ENCODE peak calls at places on chromosomes 1 and 21, in six cellular contexts. S, O, T, A, N and B are unnamed samples.

GRCh38 chr1:33328817-33329216 is 7.9 kb upstream of the A3GALT2 start:
- DNase-seq in O (no peak), S (no peak), T (no peak), N (no peak), A (no peak), B (peak)

GRCh38 chr1:51664412-51665240 is 47.7 kb downstream of the OSBPL9 start:
- DNase-seq in N (no peak), T (no peak), A (no peak), S (no peak), O (no peak), B (no peak)

GRCh38 chr1:165371588-165372235 is 15.2 kb upstream of the LMX1A start:
- DNase-seq in A (no peak), N (no peak), S (no peak), O (no peak), T (no peak), B (no peak)

GRCh38 chr1:53197301-53198205 is 929 bp downstream of the CPT2 start:
- DNase-seq in S (no peak), T (no peak), A (no peak), N (no peak), O (no peak), B (no peak)

GRCh38 chr1:209808059-209808494 is 2.1 kb upstream of the IRF6 start:
- DNase-seq in S (peak), A (peak), T (peak), N (no peak), O (peak), B (no peak)

GRCh38 chr1:38848069-38848468 is 11.5 kb downstream of the RRAGC start:
- DNase-seq in O (no peak), T (no peak), N (no peak), A (no peak), S (no peak), B (no peak)

GRCh38 chr1:27416387-27417111 is 24.1 kb downstream of the GPR3 start:
- DNase-seq in S (peak), T (peak), O (no peak), N (no peak), A (no peak), B (no peak)

GRCh38 chr1:69320679-69321310 is 246.9 kb upstream of the LRRC7 start:
- DNase-seq in S (no peak), O (no peak), A (no peak), T (no peak), N (no peak), B (no peak)

GRCh38 chr1:205186191-205186590 is 25.3 kb downstream of the DSTYK start:
- DNase-seq in S (no peak), T (no peak), N (no peak), O (no peak), A (no peak), B (no peak)

GRCh38 chr1:16430598-16430997 is 6.6 kb downstream of the SPATA21 start:
- DNase-seq in A (no peak), S (no peak), O (no peak), T (no peak), N (no peak), B (no peak)

GRCh38 chr1:26069941-26070807 is 2.7 kb upstream of the TRIM63 start:
- DNase-seq in A (no peak), T (no peak), S (no peak), O (no peak), N (no peak), B (no peak)

GRCh38 chr1:176517484-176517883 is 54.5 kb downstream of the PAPPA2 start:
- DNase-seq in T (no peak), S (no peak), O (peak), N (no peak), A (no peak), B (no peak)

GRCh38 chr21:44437371-44437695 is 18.0 kb upstream of the LRRC3 start:
- DNase-seq in S (no peak), O (no peak), N (no peak), T (no peak), A (peak), B (peak)

GRCh38 chr1:57017717-57018116 is 51.9 kb upstream of the C8B start:
- DNase-seq in O (no peak), N (no peak), A (no peak), S (no peak), T (no peak), B (no peak)

GRCh38 chr1:222288056-222288455 is 259.8 kb downstream of the HHIPL2 start:
- DNase-seq in O (peak), T (no peak), N (no peak), A (no peak), S (no peak), B (peak)

GRCh38 chr1:12496154-12496961 is 121.7 kb downstream of the DHRS3 start:
- DNase-seq in O (no peak), A (no peak), N (no peak), S (no peak), T (no peak), B (no peak)

GRCh38 chr21:45950740-45951515 is 30.6 kb upstream of the COL6A1 start:
- DNase-seq in N (no peak), O (no peak), T (no peak), A (peak), S (no peak), B (peak)

GRCh38 chr1:218475275-218475674 is 130.1 kb downstream of the TGFB2 start:
- DNase-seq in O (no peak), N (no peak), T (no peak), S (no peak), A (no peak), B (no peak)

GRCh38 chr1:9621032-9621431 is 30.5 kb upstream of the PIK3CD start:
- DNase-seq in O (no peak), S (no peak), N (no peak), T (no peak), A (no peak), B (no peak)

GRCh38 chr1:2575801-2576663 is 10.5 kb upstream of the PRXL2B start:
- DNase-seq in A (peak), T (no peak), S (peak), O (no peak), N (no peak), B (no peak)

GRCh38 chr21:44836666-44837471 is 19.0 kb upstream of the SUMO3 start:
- DNase-seq in S (peak), A (no peak), T (no peak), O (no peak), N (no peak), B (no peak)

GRCh38 chr1:54955359-54955758 is 25.1 kb upstream of the TMEM61 start:
- DNase-seq in N (no peak), O (no peak), A (no peak), T (no peak), S (no peak), B (no peak)

GRCh38 chr21:41877901-41878830 is 978 bp downstream of the PRDM15 start:
- DNase-seq in O (no peak), T (no peak), S (peak), A (no peak), N (no peak), B (no peak)